ENCODE peak calls at places on chromosomes 1 and 21, in eight cellular contexts. G is esophagus muscularis mucosa; F is SK-N-DZ; Y is NCI-H82; A is foreskin fibroblast; X is activated CD4-positive, alpha-beta T cell treated with anti-CD3 and anti-CD28 coated beads, Interleukin-2, amount 50 U/mL, for 48 hours; U is stimulated activated CD8-positive, alpha-beta memory T cell treated with anti-CD3 and anti-CD28 coated beads, Interleukin-2, amount 100 ng/mL, for 48 hours; R is fibroblast of the conjunctiva. Q is an unnamed sample.

GRCh38 chr1:44266400-44267344 is 53.4 kb downstream of the DMAP1 start:
- DNase-seq in G (no peak), F (no peak), Y (no peak), A (no peak), X (no peak), U (no peak), R (no peak), Q (no peak)

GRCh38 chr1:53108646-53109580 is 33.5 kb downstream of the SLC1A7 start:
- DNase-seq in G (no peak), F (peak), Y (peak), A (no peak), X (no peak), U (no peak), R (no peak), Q (no peak)

GRCh38 chr1:44631333-44631646 is 43.0 kb downstream of the TMEM53 start:
- DNase-seq in G (no peak), F (no peak), Y (no peak), A (no peak), X (no peak), U (no peak), R (no peak), Q (no peak)

GRCh38 chr21:38223893-38224540 is 32.8 kb upstream of the KCNJ15 start:
- DNase-seq in G (peak), F (no peak), Y (no peak), A (peak), X (peak), U (no peak), R (no peak), Q (no peak)

GRCh38 chr1:81670286-81670685 is 130.4 kb upstream of the ADGRL2 start:
- DNase-seq in G (no peak), F (no peak), Y (no peak), A (peak), X (no peak), U (no peak), R (peak), Q (no peak)

GRCh38 chr1:1176931-1177330 is 3.3 kb downstream of the TTLL10 start:
- DNase-seq in G (no peak), F (no peak), Y (no peak), A (no peak), X (no peak), U (no peak), R (no peak), Q (no peak)

GRCh38 chr1:21089711-21090110 is 87.0 kb downstream of the EIF4G3 start:
- DNase-seq in G (no peak), F (no peak), Y (no peak), A (no peak), X (no peak), U (no peak), R (no peak), Q (no peak)

GRCh38 chr1:94821636-94822305 is 1.6 kb downstream of the SLC44A3 start:
- DNase-seq in G (no peak), F (peak), Y (peak), A (no peak), X (no peak), U (no peak), R (no peak), Q (no peak)

GRCh38 chr21:39686636-39687035 is 58.3 kb upstream of the IGSF5 start:
- DNase-seq in G (no peak), F (no peak), Y (no peak), A (no peak), X (no peak), U (no peak), R (no peak), Q (no peak)